ENCODE peak calls at places on chromosomes 11 and 22, in four cellular contexts. P is cardiac septum, N is NCI-H2029, L is NCI-H460. J is an unnamed sample.
A peak's percentile ranks its signal among the peaks of the same experiment; 100 is the strongest.

GRCh38 chr11:9014826-9015225 is 11.0 kb upstream of the NRIP3 start:
- DNase-seq in P (no peak), L (no peak), N (no peak), J (no peak)

GRCh38 chr11:121236115-121237001 is 56.2 kb upstream of the SC5D start:
- DNase-seq in P (no peak), N (no peak), L (no peak), J (no peak)

GRCh38 chr11:72764503-72764902 is 12.3 kb upstream of the ARAP1 start:
- DNase-seq in P (no peak), L (no peak), N (peak; percentile 62), J (no peak)

GRCh38 chr11:11524436-11525038 is 97.3 kb downstream of the GALNT18 start:
- DNase-seq in N (no peak), P (no peak), L (no peak), J (no peak)

GRCh38 chr11:131943296-131943695 is 572.9 kb downstream of the NTM start:
- DNase-seq in N (no peak), L (no peak), P (no peak), J (no peak)

GRCh38 chr11:44526438-44526837 is 39.0 kb upstream of the CD82 start:
- DNase-seq in L (no peak), P (no peak), N (no peak), J (no peak)

GRCh38 chr11:27423125-27423524 is 49.5 kb downstream of the LGR4 start:
- DNase-seq in L (peak; percentile 75), P (no peak), N (no peak), J (no peak)

GRCh38 chr11:11973361-11973800 is 35.0 kb downstream of the DKK3 start:
- DNase-seq in N (no peak), P (peak; percentile 89), L (no peak), J (peak; percentile 94)

GRCh38 chr11:128365044-128365443 is 222.3 kb downstream of the ETS1 start:
- DNase-seq in N (no peak), L (no peak), P (no peak), J (peak; percentile 19)

GRCh38 chr22:30444632-30445437 is 19.3 kb downstream of the MTFP1 start:
- DNase-seq in L (peak; percentile 42), P (no peak), N (peak; percentile 30), J (peak; percentile 67)

GRCh38 chr11:18936002-18936673 is 3.1 kb downstream of the MRGPRX1 start:
- DNase-seq in P (no peak), N (no peak), L (no peak), J (no peak)

GRCh38 chr11:76664578-76665061 is 5.9 kb downstream of the LRRC32 start:
- DNase-seq in L (no peak), P (no peak), N (no peak), J (no peak)

GRCh38 chr11:39678996-39679395 is 1780.5 kb downstream of the LRRC4C start:
- DNase-seq in N (no peak), L (no peak), P (no peak), J (no peak)

GRCh38 chr22:38415046-38415445 is 40.0 kb downstream of the KCNJ4 start:
- DNase-seq in P (peak; percentile 41), N (no peak), L (no peak), J (no peak)

GRCh38 chr11:107123022-107123421 is 104.7 kb upstream of the GUCY1A2 start:
- DNase-seq in P (no peak), N (no peak), L (no peak), J (no peak)

GRCh38 chr11:114880458-114880857 is 202.1 kb downstream of the NXPE2 start:
- DNase-seq in P (no peak), N (peak; percentile 81), L (no peak), J (no peak)

GRCh38 chr11:63837719-63838118 is 1.2 kb upstream of the MARK2 start:
- DNase-seq in P (no peak), N (peak; percentile 42), L (no peak), J (no peak)

GRCh38 chr11:134405436-134405835 is 6.6 kb downstream of the B3GAT1 start:
- DNase-seq in N (no peak), P (no peak), L (no peak), J (no peak)

GRCh38 chr11:76033699-76034098 is 172.6 kb downstream of the WNT11 start:
- DNase-seq in P (no peak), L (no peak), N (no peak), J (no peak)

GRCh38 chr11:65488273-65489058 is 10.4 kb upstream of the MALAT1 start:
- DNase-seq in N (no peak), P (no peak), L (no peak), J (no peak)

GRCh38 chr11:36037031-36037430 is 93.2 kb downstream of the LDLRAD3 start:
- DNase-seq in P (no peak), L (no peak), N (no peak), J (no peak)

GRCh38 chr11:13277719-13278619 is at the start of gene BMAL1:
- DNase-seq in P (peak; percentile 86), L (no peak), N (no peak), J (peak; percentile 30)

GRCh38 chr11:6225896-6226295 is 8.5 kb downstream of the FHIP1B start:
- DNase-seq in P (no peak), L (no peak), N (no peak), J (no peak)

GRCh38 chr11:15625691-15626090 is 511.0 kb downstream of the INSC start:
- DNase-seq in N (no peak), P (no peak), L (no peak), J (no peak)

GRCh38 chr22:44425356-44425755 is 72.7 kb downstream of the RTL6 start:
- DNase-seq in L (no peak), N (no peak), P (no peak), J (no peak)

GRCh38 chr11:14638561-14638960 is 5.0 kb upstream of the PDE3B start:
- DNase-seq in L (no peak), P (no peak), N (peak; percentile 13), J (no peak)

GRCh38 chr22:50711446-50712340 is 26.3 kb upstream of the ACR start:
- DNase-seq in P (no peak), L (no peak), N (no peak), J (peak; percentile 45)

GRCh38 chr11:1051356-1052132 is 15.0 kb upstream of the MUC6 start:
- DNase-seq in N (no peak), P (peak; percentile 65), L (no peak), J (no peak)

GRCh38 chr11:104866815-104867214 is 31.4 kb downstream of the CASP12 start:
- DNase-seq in L (no peak), P (no peak), N (no peak), J (no peak)

J was measured in hepatic stellate cell.